ENCODE peak calls at places on chromosomes 16 and 17, in seven cellular contexts. E is GM12865, N is aorta, O is transverse colon, K is cardiac fibroblast, X is astrocyte of the spinal cord, H is lung. R is an unnamed sample.

GRCh38 chr16:65121870-65122723 is at the start of gene CDH11:
- DNase-seq in O (peak; percentile 38), N (peak; percentile 90), X (peak; percentile 91), H (peak; percentile 39), E (no peak), K (peak; percentile 96), R (no peak)

GRCh38 chr16:4521971-4522623 is 16.5 kb downstream of the CDIP1 start:
- DNase-seq in N (peak; percentile 86), O (no peak), X (peak; percentile 53), E (no peak), K (peak; percentile 24), H (no peak), R (no peak)

GRCh38 chr17:80361495-80362220 is 53.3 kb upstream of the ENDOV start:
- DNase-seq in N (peak; percentile 78), E (no peak), H (no peak), K (no peak), O (no peak), X (no peak), R (no peak)

GRCh38 chr16:48367443-48368049 is 17.7 kb downstream of the SIAH1 start:
- DNase-seq in X (no peak), O (no peak), K (no peak), H (no peak), E (no peak), N (no peak), R (no peak)

GRCh38 chr17:44918006-44918405 is 2.7 kb upstream of the GFAP start:
- DNase-seq in K (no peak), X (no peak), O (no peak), H (no peak), E (no peak), N (no peak), R (no peak)

GRCh38 chr17:7484964-7485377 is 805 bp downstream of the POLR2A start:
- DNase-seq in N (no peak), E (no peak), H (no peak), X (no peak), K (no peak), O (no peak), R (no peak)

GRCh38 chr17:57557793-57558681 is 187.1 kb downstream of the CCDC182 start:
- DNase-seq in O (no peak), N (no peak), X (peak; percentile 83), K (peak; percentile 75), H (peak; percentile 35), E (no peak), R (peak; percentile 21)

GRCh38 chr16:87495578-87495977 is 2.8 kb upstream of the ZCCHC14 start:
- DNase-seq in X (no peak), O (no peak), E (no peak), K (no peak), N (no peak), H (no peak), R (no peak)

GRCh38 chr16:86975445-86975844 is 341.7 kb downstream of the C16orf95 start:
- DNase-seq in O (no peak), H (no peak), E (peak; percentile 17), N (peak; percentile 82), K (peak; percentile 94), X (peak; percentile 98), R (peak; percentile 52)

GRCh38 chr17:8964801-8965393 is 610 bp downstream of the PIK3R5 start:
- DNase-seq in N (no peak), H (peak; percentile 46), X (no peak), E (peak; percentile 69), O (no peak), K (no peak), R (no peak)

GRCh38 chr17:45218895-45219661 is 2.6 kb upstream of the FMNL1 start:
- DNase-seq in N (peak; percentile 97), O (peak; percentile 90), E (peak; percentile 85), K (peak; percentile 86), X (peak; percentile 71), H (peak; percentile 89), R (peak; percentile 37)

GRCh38 chr17:28421775-28422305 is 15.8 kb upstream of the SLC46A1 start:
- DNase-seq in X (no peak), H (no peak), N (no peak), K (no peak), O (no peak), E (no peak), R (no peak)

GRCh38 chr17:62823111-62823895 is 15.2 kb upstream of the MARCHF10 start:
- DNase-seq in X (no peak), N (no peak), O (no peak), K (no peak), E (no peak), H (no peak), R (no peak)

GRCh38 chr16:66426112-66427035 is 721 bp upstream of the BEAN1 start:
- DNase-seq in E (no peak), O (no peak), X (no peak), N (peak; percentile 76), K (no peak), H (no peak), R (no peak)

GRCh38 chr16:66427451-66427860 is 361 bp downstream of the BEAN1 start:
- DNase-seq in N (no peak), E (no peak), K (no peak), H (no peak), X (no peak), O (no peak), R (no peak)

GRCh38 chr16:66427871-66428681 is 981 bp downstream of the BEAN1 start:
- DNase-seq in O (no peak), N (no peak), K (no peak), H (no peak), E (no peak), X (no peak), R (no peak)

GRCh38 chr16:66425651-66426050 is 1.4 kb upstream of the BEAN1 start:
- DNase-seq in H (no peak), X (no peak), E (no peak), O (no peak), K (no peak), N (no peak), R (no peak)

DNA sequence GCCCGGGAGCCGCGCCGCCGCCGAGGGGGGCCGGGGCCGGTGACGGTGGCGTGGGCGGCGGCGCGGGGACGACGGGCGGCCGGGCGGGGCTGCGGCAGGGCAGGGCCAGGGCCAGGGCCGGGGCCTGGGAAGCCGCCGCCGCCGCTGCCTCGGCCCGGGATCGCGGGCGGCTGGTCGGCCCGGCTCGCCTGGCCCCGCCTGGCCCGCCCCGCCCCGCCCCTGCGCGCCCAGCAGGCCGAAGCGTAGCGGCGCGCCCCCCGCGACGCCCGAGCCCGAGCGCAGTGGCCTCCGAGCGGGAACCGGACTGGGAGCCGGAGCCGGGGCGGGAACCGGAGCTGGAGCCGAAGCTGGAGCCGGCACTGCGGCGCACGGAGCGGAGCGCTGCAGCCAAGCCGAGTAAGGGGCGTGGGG is at the start of gene BEAN1:
- DNase-seq in K (peak; percentile 32), O (no peak), N (no peak), H (no peak), X (no peak), E (no peak), R (no peak)
- H3K4me3 ChIP-seq in K (peak within 1 kb of the TSS; percentile 42), O (no peak within 1 kb of the TSS), N (peak within 1 kb of the TSS; percentile 65), H (peak within 1 kb of the TSS; percentile 10), X (peak within 1 kb of the TSS; percentile 21), E (no peak within 1 kb of the TSS), R (peak within 1 kb of the TSS; percentile 42)

GRCh38 chr16:46907061-46907774 is 23.1 kb downstream of the GPT2 start:
- DNase-seq in H (no peak), N (no peak), X (no peak), E (no peak), K (no peak), O (no peak), R (no peak)

GRCh38 chr16:46904471-46904870 is 20.3 kb downstream of the GPT2 start:
- DNase-seq in K (no peak), H (no peak), N (no peak), O (no peak), X (no peak), E (no peak), R (no peak)

GRCh38 chr16:46903255-46903905 is 19.2 kb downstream of the GPT2 start:
- DNase-seq in N (no peak), X (no peak), E (no peak), O (peak; percentile 74), K (no peak), H (no peak), R (no peak)

GRCh38 chr16:46908540-46909372 is 24.6 kb downstream of the GPT2 start:
- DNase-seq in X (peak; percentile 75), N (no peak), K (peak; percentile 73), O (peak; percentile 47), H (peak; percentile 55), E (peak; percentile 73), R (peak; percentile 5)

GRCh38 chr16:46906360-46907060 is 22.3 kb downstream of the GPT2 start:
- DNase-seq in H (no peak), N (no peak), K (no peak), O (no peak), E (no peak), X (no peak), R (no peak)
- H3K4me3 ChIP-seq in H (no peak overlapping the region), N (no peak overlapping the region), K (no peak overlapping the region), O (no peak overlapping the region), E (no peak overlapping the region), X (no peak overlapping the region), R (no peak overlapping the region)

GRCh38 chr16:229731-230281 is 557 bp upstream of the LUC7L start:
- DNase-seq in N (no peak), O (no peak), H (no peak), K (no peak), X (no peak), E (no peak), R (no peak)
- H3K4me3 ChIP-seq in N (no peak overlapping the region), O (peak overlapping the region; percentile 9), H (no peak overlapping the region), K (peak overlapping the region; percentile 96), X (peak overlapping the region; percentile 96), E (peak overlapping the region; percentile 98), R (peak overlapping the region; percentile 97)

GRCh38 chr17:4436846-4437245 is 3.1 kb downstream of the SPNS3 start:
- DNase-seq in H (no peak), X (no peak), K (no peak), N (no peak), E (no peak), O (no peak), R (no peak)

GRCh38 chr17:4440690-4441686 is 7.2 kb downstream of the SPNS3 start:
- DNase-seq in X (no peak), N (no peak), K (peak; percentile 70), E (no peak), O (no peak), H (no peak), R (no peak)

GRCh38 chr17:4440021-4440420 is 6.3 kb downstream of the SPNS3 start:
- DNase-seq in H (no peak), X (no peak), N (no peak), E (no peak), K (no peak), O (no peak), R (no peak)

GRCh38 chr17:4436381-4436780 is 2.6 kb downstream of the SPNS3 start:
- DNase-seq in X (no peak), N (no peak), K (no peak), O (no peak), H (no peak), E (no peak), R (no peak)

DNA sequence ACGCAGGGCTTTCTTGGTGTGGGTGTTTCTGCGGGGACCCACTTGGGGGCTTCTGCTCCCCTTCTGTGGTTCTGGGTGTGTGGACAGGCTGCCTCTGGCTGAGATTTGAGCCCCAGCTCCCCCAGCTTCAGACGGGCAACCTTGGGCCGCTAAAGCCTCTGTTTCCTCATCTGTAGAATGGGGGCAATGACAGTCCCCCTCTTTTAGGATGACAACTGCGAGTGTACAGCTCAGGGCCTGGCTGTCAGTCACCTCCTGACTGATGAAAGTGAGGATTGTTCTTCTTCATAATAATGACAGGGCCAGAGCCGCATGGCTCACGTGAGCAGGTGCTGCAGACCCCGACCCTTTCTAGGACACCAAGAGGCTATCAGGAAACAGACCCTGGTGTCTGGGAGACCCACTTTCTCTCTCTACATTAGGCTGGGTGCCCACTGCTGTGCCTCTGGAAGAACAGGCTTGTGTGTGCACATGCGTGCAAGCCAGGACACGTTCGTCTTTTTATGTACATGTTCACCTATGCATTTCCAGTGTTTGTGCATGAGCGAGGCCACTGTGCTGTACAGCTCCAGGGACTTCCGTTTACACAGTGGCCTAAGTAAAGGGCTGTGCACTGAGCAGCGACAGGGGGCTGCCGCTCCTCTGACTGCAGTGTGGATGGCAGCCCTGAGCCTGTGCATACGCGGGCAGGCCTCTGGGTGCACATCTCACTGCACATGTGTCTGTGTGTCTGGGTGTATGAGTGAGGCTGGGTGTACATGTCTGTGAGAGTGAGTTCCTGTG is 4.6 kb downstream of the SPNS3 start:
- DNase-seq in H (no peak), K (no peak), N (no peak), X (no peak), O (no peak), E (no peak), R (no peak)
- H3K4me3 ChIP-seq in H (no peak overlapping the region), K (no peak overlapping the region), N (no peak overlapping the region), X (no peak overlapping the region), O (no peak overlapping the region), E (no peak overlapping the region), R (no peak overlapping the region)

R was measured in AG04449.